ENCODE peak calls at places on chromosome 17, in seven cellular contexts. H is pancreas; K is upper lobe of right lung; A is effector memory CD4-positive, alpha-beta T cell; C is GM23338; J is heart left ventricle; E is aorta. O is an unnamed sample. For H3K36me3 and H3K27me3, the result is how much of the 10 kb centered on the place peaks cover.

GRCh38 chr17:19284005-19284959 is 47.1 kb downstream of the EPN2 start:
- DNase-seq in E (no peak), A (no peak), J (no peak), C (no peak), H (no peak), K (no peak), O (no peak)

GRCh38 chr17:63702223-63702577 is 2.3 kb upstream of the LIMD2 start:
- DNase-seq in A (peak), J (no peak), C (no peak), E (no peak), H (no peak), K (peak), O (peak)

GRCh38 chr17:14813649-14814048 is 451.5 kb downstream of the PMP22 start:
- DNase-seq in K (peak), J (peak), A (no peak), E (no peak), C (peak), H (no peak), O (peak)

GRCh38 chr17:16872836-16873653 is 98.9 kb downstream of the TNFRSF13B start:
- DNase-seq in J (no peak), K (peak), A (no peak), E (peak), C (peak), H (no peak), O (peak)

GRCh38 chr17:71276071-71276470 is 844.7 kb upstream of the SOX9 start:
- DNase-seq in E (no peak), K (no peak), J (no peak), H (no peak), A (no peak), C (no peak), O (no peak)

GRCh38 chr17:27370776-27371175 is 76.9 kb downstream of the WSB1 start:
- DNase-seq in K (no peak), C (no peak), J (no peak), E (no peak), H (no peak), A (no peak), O (no peak)

GRCh38 chr17:9330140-9330902 is 245.3 kb downstream of the STX8 start:
- DNase-seq in K (no peak), E (no peak), J (no peak), H (no peak), A (no peak), C (peak), O (peak)

GRCh38 chr17:83062818-83063671 is 16.4 kb upstream of the METRNL start:
- DNase-seq in C (no peak), J (peak), H (no peak), K (peak), E (no peak), A (no peak), O (peak)

GRCh38 chr17:76612977-76613851 is 27.6 kb upstream of the ST6GALNAC2 start:
- DNase-seq in K (peak), J (no peak), E (peak), H (no peak), C (peak), A (no peak), O (peak)

GRCh38 chr17:4796550-4796915 is 569 bp downstream of the PSMB6 start:
- DNase-seq in J (no peak), C (peak), E (no peak), A (no peak), K (no peak), H (no peak), O (peak)

GRCh38 chr17:42577140-42577531 is 393 bp downstream of the PSMC3IP start:
- DNase-seq in J (no peak), E (no peak), H (no peak), C (peak), A (no peak), K (no peak), O (no peak)

GRCh38 chr17:42578282-42578869 is 847 bp upstream of the PSMC3IP start:
- DNase-seq in C (peak), E (peak), J (peak), A (peak), H (peak), K (peak), O (peak)

GRCh38 chr17:42579794-42580551 is 2.4 kb upstream of the PSMC3IP start:
- DNase-seq in E (peak), J (no peak), K (no peak), C (no peak), A (no peak), H (no peak), O (no peak)

GRCh38 chr17:42574463-42574862 is 3.1 kb downstream of the PSMC3IP start:
- DNase-seq in K (no peak), H (no peak), C (no peak), A (no peak), E (no peak), J (no peak), O (no peak)

GRCh38 chr17:42577532-42578281 is at the start of gene PSMC3IP:
- DNase-seq in H (peak), E (peak), A (peak), K (peak), C (peak), J (peak), O (peak)
- H3K4me3 ChIP-seq in H (peak), E (peak), A (peak), K (peak), C (peak), J (peak), O (peak)

DNA sequence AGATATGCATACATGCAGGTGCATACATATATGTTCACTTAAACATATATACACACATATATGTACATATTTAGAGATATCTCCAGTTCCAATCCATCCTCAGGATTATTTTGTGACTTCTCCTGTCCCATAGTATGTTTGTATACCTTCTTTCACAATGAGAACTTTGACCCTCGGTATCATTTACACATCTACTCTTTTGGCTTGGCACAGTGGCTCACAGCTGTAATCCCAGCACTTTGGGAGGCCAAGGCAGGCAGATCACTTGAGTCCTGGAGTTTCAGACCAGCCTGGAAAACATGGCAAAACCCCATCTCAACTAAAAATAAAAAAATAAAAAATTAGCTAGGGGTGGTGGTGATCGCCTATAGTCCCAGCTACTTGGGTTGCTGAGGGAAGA is 148.1 kb upstream of the CCL2 start:
- DNase-seq in E (no peak), H (no peak), A (no peak), J (no peak), C (no peak), K (no peak), O (no peak)
- H3K36me3 ChIP-seq in E (under half), H (under half), A (under half), J (under half), C (under half), K (under half), O (under half)

DNA sequence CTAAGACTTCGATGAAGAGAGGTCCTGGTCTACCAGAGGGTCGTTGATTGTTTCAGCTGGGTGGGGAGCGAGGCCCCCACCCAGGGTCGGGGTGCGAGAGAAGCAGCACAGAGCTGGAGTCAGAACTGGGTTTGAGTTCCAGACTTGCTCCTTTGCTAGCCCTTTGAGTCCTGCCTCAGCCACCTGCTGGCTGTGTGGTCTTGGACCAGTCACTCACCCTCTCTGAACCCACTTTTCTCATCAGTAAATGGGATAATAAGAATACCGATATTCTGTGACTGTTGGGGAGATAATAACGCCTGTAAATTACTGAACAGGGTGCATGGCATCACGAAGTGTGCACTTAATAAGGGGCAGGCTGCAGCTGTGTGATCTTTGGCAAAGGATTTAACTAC is 427 bp upstream of the MMP28 start:
- DNase-seq in E (no peak), C (no peak), K (no peak), H (no peak), J (no peak), A (no peak), O (no peak)
- H3K27me3 ChIP-seq in E (under half), C (half or more), K (under half), H (under half), J (under half), A (under half), O (half or more)

GRCh38 chr17:42530952-42531454 is 5.0 kb upstream of the NAGLU start:
- DNase-seq in E (no peak), A (no peak), J (no peak), C (no peak), H (peak), K (no peak), O (no peak)

GRCh38 chr17:42535400-42536047 is 517 bp upstream of the NAGLU start:
- DNase-seq in J (no peak), E (no peak), H (no peak), K (no peak), C (no peak), A (no peak), O (peak)

GRCh38 chr17:42527932-42528331 is 8.1 kb upstream of the NAGLU start:
- DNase-seq in A (no peak), C (no peak), J (no peak), K (no peak), H (no peak), E (peak), O (no peak)

GRCh38 chr17:42529054-42529453 is 7.0 kb upstream of the NAGLU start:
- DNase-seq in C (no peak), A (no peak), E (no peak), K (no peak), H (no peak), J (no peak), O (no peak)

GRCh38 chr17:42531455-42532354 is 4.3 kb upstream of the NAGLU start:
- DNase-seq in H (peak), J (peak), A (peak), C (peak), K (peak), E (peak), O (peak)
- H3K4me3 ChIP-seq in H (peak), J (peak), A (peak), C (peak), K (peak), E (peak), O (peak)

GRCh38 chr17:7341842-7342241 is 5.5 kb downstream of the ACAP1 start:
- DNase-seq in J (no peak), H (no peak), C (no peak), E (no peak), K (no peak), A (no peak), O (no peak)
- H3K36me3 ChIP-seq in J (under half), H (under half), C (under half), E (under half), K (under half), A (half or more), O (under half)

GRCh38 chr17:47733047-47733413 is at the start of gene TBX21:
- DNase-seq in A (peak), H (peak), C (peak), K (peak), J (peak), E (peak), O (peak)
- H3K27me3 ChIP-seq in A (under half), H (under half), C (half or more), K (under half), J (under half), E (under half), O (half or more)

GRCh38 chr17:21034350-21035235 is 8.2 kb downstream of the USP22 start:
- DNase-seq in E (no peak), H (no peak), C (peak), A (no peak), K (no peak), J (no peak), O (peak)
- H3K4me3 ChIP-seq in E (no peak), H (no peak), C (peak), A (peak), K (peak), J (peak), O (no peak)

DNA sequence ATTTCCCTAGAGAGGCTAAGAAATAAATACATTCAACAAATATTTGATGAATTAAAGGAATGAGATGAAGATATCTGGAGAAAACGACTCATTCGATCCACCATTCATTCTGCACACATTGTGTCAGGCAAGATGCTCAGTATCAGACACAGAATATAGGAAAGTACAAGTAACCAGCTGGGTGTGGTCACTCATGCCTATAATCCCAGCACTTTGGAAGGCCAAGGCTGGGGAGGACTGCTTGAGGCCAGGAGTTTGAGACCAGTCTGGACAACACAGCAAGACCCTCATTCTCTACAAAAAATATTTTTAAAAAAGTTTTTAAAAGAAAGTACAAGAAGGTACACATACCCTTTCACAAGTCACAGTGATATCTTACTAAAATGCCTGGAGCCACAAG is 42.3 kb downstream of the CRLF3 start:
- DNase-seq in A (no peak), K (no peak), H (no peak), J (no peak), E (no peak), C (no peak), O (no peak)
- H3K36me3 ChIP-seq in A (under half), K (half or more), H (under half), J (under half), E (under half), C (under half), O (under half)

GRCh38 chr17:65388911-65389310 is 172.5 kb downstream of the AXIN2 start:
- DNase-seq in H (no peak), J (no peak), K (no peak), C (no peak), E (no peak), A (no peak), O (no peak)

GRCh38 chr17:65389426-65389825 is 172.0 kb downstream of the AXIN2 start:
- DNase-seq in A (no peak), K (no peak), C (no peak), J (no peak), E (no peak), H (no peak), O (no peak)

GRCh38 chr17:65385726-65386125 is 175.7 kb downstream of the AXIN2 start:
- DNase-seq in C (no peak), H (no peak), E (no peak), J (no peak), A (no peak), K (no peak), O (no peak)

GRCh38 chr17:65385071-65385470 is 176.4 kb downstream of the AXIN2 start:
- DNase-seq in C (no peak), J (no peak), H (no peak), K (no peak), A (no peak), E (no peak), O (no peak)

GRCh38 chr17:65387322-65387721 is 174.1 kb downstream of the AXIN2 start:
- DNase-seq in J (no peak), A (no peak), E (no peak), H (no peak), C (no peak), K (no peak), O (no peak)
- H3K27me3 ChIP-seq in J (under half), A (under half), E (under half), H (under half), C (under half), K (under half), O (under half)

GRCh38 chr17:3474212-3474611 is 1.6 kb upstream of the ASPA start:
- DNase-seq in H (no peak), C (no peak), E (no peak), K (no peak), A (no peak), J (no peak), O (no peak)
- H3K4me3 ChIP-seq in H (no peak), C (no peak), E (no peak), K (no peak), A (no peak), J (no peak), O (no peak)

O was measured in H7.